ENCODE peak calls at places on chromosomes 1 and 21, in five cellular contexts. A is IMR-90, T is H1, V is K562, C is HepG2. R is an unnamed sample.

GRCh38 chr1:113615425-113615824 is 143.9 kb downstream of the PHTF1 start:
- DNase-seq in V (no peak), T (no peak), A (peak; percentile 48), C (no peak), R (no peak)

GRCh38 chr21:46366561-46366960 is 42.6 kb downstream of the PCNT start:
- DNase-seq in T (no peak), C (no peak), A (no peak), V (no peak), R (no peak)

GRCh38 chr1:221858758-221859157 is 116.9 kb upstream of the DUSP10 start:
- DNase-seq in A (peak; percentile 93), C (no peak), V (no peak), T (no peak), R (peak; percentile 8)

GRCh38 chr1:58204284-58204683 is 342.2 kb downstream of the OMA1 start:
- DNase-seq in C (no peak), A (no peak), T (no peak), V (no peak), R (no peak)

GRCh38 chr21:29245104-29245643 is 53.5 kb upstream of the BACH1 start:
- DNase-seq in T (no peak), A (peak; percentile 61), V (no peak), C (no peak), R (no peak)

GRCh38 chr1:226111865-226112395 is 49.4 kb downstream of the H3-3A start:
- DNase-seq in V (no peak), C (no peak), T (no peak), A (no peak), R (no peak)

GRCh38 chr1:18773753-18774152 is 85.7 kb downstream of the TAS1R2 start:
- DNase-seq in V (no peak), T (no peak), C (no peak), A (no peak), R (no peak)

GRCh38 chr1:84505167-84506001 is 802 bp upstream of the SPATA1 start:
- DNase-seq in A (peak; percentile 42), T (no peak), V (peak; percentile 71), C (peak; percentile 81), R (no peak)

GRCh38 chr1:46449223-46450159 is 40.1 kb upstream of the DMBX1 start:
- DNase-seq in C (no peak), T (no peak), V (peak; percentile 51), A (no peak), R (no peak)

GRCh38 chr1:106961671-106962070 is 94.8 kb upstream of the PRMT6 start:
- DNase-seq in T (no peak), A (no peak), V (no peak), C (no peak), R (no peak)

GRCh38 chr1:22880174-22880601 is 92.5 kb downstream of the LACTBL1 start:
- DNase-seq in C (no peak), T (no peak), V (no peak), A (peak; percentile 70), R (no peak)

GRCh38 chr1:2561898-2562895 is 6.0 kb downstream of the TNFRSF14 start:
- DNase-seq in V (peak; percentile 69), C (no peak), A (no peak), T (no peak), R (no peak)

GRCh38 chr1:17204546-17205440 is at the start of gene PADI1:
- DNase-seq in T (no peak), V (no peak), C (no peak), A (no peak), R (no peak)

GRCh38 chr1:231395051-231395995 is 26.8 kb downstream of the EGLN1 start:
- DNase-seq in V (no peak), C (peak; percentile 74), T (no peak), A (peak; percentile 98), R (peak; percentile 90)

GRCh38 chr1:180270767-180271639 is 40.9 kb downstream of the LHX4 start:
- DNase-seq in T (peak; percentile 51), V (peak; percentile 63), A (peak; percentile 88), C (peak; percentile 30), R (no peak)

GRCh38 chr1:54464031-54464476 is 57.9 kb upstream of the SSBP3 start:
- DNase-seq in V (no peak), C (no peak), T (no peak), A (no peak), R (no peak)

GRCh38 chr21:17461014-17461413 is 51.8 kb upstream of the CXADR start:
- DNase-seq in A (peak; percentile 92), C (no peak), T (no peak), V (no peak), R (peak; percentile 26)

GRCh38 chr1:75520862-75521261 is 90.1 kb downstream of the SLC44A5 start:
- DNase-seq in V (peak; percentile 9), C (peak; percentile 3), A (no peak), T (no peak), R (peak; percentile 1)

GRCh38 chr1:218431476-218431875 is 86.3 kb downstream of the TGFB2 start:
- DNase-seq in C (no peak), A (no peak), T (no peak), V (no peak), R (no peak)

GRCh38 chr1:41103761-41104160 is 82.2 kb upstream of the SLFNL1 start:
- DNase-seq in A (no peak), C (no peak), T (no peak), V (no peak), R (no peak)

GRCh38 chr1:87968259-87968955 is 639.7 kb downstream of the LMO4 start:
- DNase-seq in V (no peak), T (no peak), C (no peak), A (peak; percentile 69), R (no peak)

GRCh38 chr1:212700892-212701819 is 1.5 kb upstream of the BATF3 start:
- DNase-seq in A (peak; percentile 62), T (peak; percentile 63), V (no peak), C (no peak), R (peak; percentile 38)

GRCh38 chr1:188425687-188426086 is 1596.9 kb downstream of the PLA2G4A start:
- DNase-seq in A (peak; percentile 94), V (no peak), T (no peak), C (no peak), R (no peak)

GRCh38 chr1:170593173-170593572 is 61.2 kb downstream of the GORAB start:
- DNase-seq in A (no peak), T (no peak), C (no peak), V (no peak), R (no peak)

GRCh38 chr1:153985984-153986761 is at the start of gene RAB13:
- DNase-seq in V (peak; percentile 89), C (peak; percentile 81), T (peak; percentile 86), A (peak; percentile 80), R (peak; percentile 84)

GRCh38 chr1:177912991-177913390 is 56.9 kb downstream of the SEC16B start:
- DNase-seq in C (peak; percentile 10), A (no peak), V (no peak), T (no peak), R (no peak)

GRCh38 chr1:245717611-245718010 is 562.8 kb downstream of the KIF26B start:
- DNase-seq in C (no peak), V (no peak), A (no peak), T (no peak), R (no peak)

GRCh38 chr1:245718123-245718522 is 563.3 kb downstream of the KIF26B start:
- DNase-seq in V (no peak), T (no peak), C (no peak), A (no peak), R (no peak)

GRCh38 chr1:245716561-245716960 is 561.8 kb downstream of the KIF26B start:
- DNase-seq in A (no peak), C (no peak), T (no peak), V (no peak), R (no peak)

GRCh38 chr1:245718951-245719350 is 564.2 kb downstream of the KIF26B start:
- DNase-seq in T (no peak), A (no peak), V (no peak), C (no peak), R (no peak)

DNA sequence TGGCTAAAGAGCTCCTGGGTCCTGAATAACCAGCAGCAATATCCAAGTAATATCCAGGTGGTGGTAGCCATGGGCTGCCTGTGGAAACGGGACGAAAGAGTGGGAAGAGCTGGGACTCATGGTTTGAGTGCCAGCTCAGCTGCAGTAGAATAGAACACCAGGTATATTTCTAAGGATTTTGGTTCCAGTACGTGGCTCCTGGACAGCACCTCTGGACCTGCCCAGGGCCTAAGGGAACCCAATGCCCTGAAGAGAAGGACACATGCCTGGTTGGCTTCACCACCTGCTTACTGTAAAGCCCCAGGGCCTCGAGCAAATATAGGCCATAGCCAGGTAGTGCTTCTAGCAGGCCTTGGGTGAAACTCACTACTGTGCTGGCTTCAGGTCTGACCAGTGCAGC is 566.7 kb downstream of the KIF26B start:
- DNase-seq in T (no peak), C (no peak), A (no peak), V (no peak), R (no peak)
- TF ChIP-seq MAFK in T (no peak), C (no peak), A (no peak), V (no peak), R (no peak)

GRCh38 chr1:152001631-152002584 is 8.2 kb upstream of the S100A10 start:
- DNase-seq in A (peak; percentile 98), T (peak; percentile 88), V (peak; percentile 72), C (peak; percentile 72), R (peak; percentile 66)
- TF ChIP-seq MAFK in A (no peak), T (no peak), V (no peak), C (no peak), R (no peak)

GRCh38 chr1:167689569-167689925 is 32.2 kb upstream of the MPZL1 start:
- DNase-seq in A (no peak), C (peak; percentile 20), T (no peak), V (no peak), R (no peak)
- TF ChIP-seq MAFK in A (no peak), C (no peak), T (no peak), V (no peak), R (no peak)

GRCh38 chr1:199684686-199685273 is 342.7 kb upstream of the NR5A2 start:
- DNase-seq in A (peak; percentile 82), C (peak; percentile 25), V (peak; percentile 45), T (no peak), R (peak; percentile 56)
- TF ChIP-seq MAFK in A (no peak), C (no peak), V (no peak), T (no peak), R (no peak)

DNA sequence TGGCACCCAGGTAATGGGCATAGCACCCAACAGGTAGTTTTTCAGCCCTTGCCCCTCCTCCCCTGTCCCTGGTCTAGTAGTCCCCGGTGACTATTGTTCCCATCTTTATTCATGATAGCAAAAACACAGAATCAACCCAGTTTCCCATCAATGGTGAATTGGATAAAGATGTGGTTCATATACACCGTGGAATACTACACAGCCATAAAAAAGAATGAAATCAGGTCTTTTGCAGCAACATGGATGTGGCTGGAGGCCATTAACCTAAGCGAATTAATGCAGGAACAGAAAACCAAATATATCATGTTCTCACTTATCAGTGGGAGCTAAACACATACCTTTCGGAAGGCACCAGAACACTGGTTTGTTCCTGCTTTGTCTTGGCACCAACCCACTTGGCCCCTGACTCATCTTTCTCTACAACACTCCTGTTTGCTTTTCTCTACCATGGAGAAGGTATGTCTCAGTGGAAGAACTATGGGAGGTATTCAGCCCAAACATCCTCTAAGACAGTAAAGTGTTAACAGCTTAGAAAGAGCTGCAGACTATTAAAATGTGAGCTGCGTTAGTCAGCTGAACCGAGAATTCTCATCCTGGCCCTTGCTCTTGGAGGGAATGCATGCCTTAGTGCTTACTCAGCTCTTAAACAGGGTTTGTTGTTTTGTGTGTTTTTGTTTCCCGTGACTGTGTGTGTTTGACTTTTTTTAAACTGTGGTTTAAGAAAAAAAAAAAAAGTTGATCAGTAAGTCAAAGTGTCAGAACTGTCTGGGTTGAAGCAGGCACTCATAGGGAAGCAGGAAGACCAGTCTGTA is 203.0 kb downstream of the TOMM20 start:
- DNase-seq in A (peak; percentile 99), C (peak; percentile 80), T (no peak), V (no peak), R (peak; percentile 95)
- TF ChIP-seq MAFK in A (peak; percentile 95), C (peak; percentile 97), T (peak; percentile 40), V (no peak), R (peak; percentile 99)